ENCODE peak calls at places on chromosomes 3 and 15, in nine cellular contexts. L is vagina, R is stomach, M is GM23338, I is sigmoid colon, V is transverse colon, G is Panc1, D is GM12878, X is K562. F is an unnamed sample.
A peak's percentile ranks its signal among the peaks of the same experiment; 100 is the strongest.

GRCh38 chr15:67824900-67825879 is at the start of gene SKOR1:
- DNase-seq in L (no peak), R (no peak), M (peak; percentile 90), I (peak; percentile 57), V (no peak), G (no peak), D (no peak), X (no peak), F (no peak)

GRCh38 chr3:179272385-179272784 is 21.5 kb upstream of the KCNMB3 start:
- DNase-seq in L (no peak), R (no peak), M (no peak), I (no peak), V (no peak), G (no peak), D (no peak), X (no peak), F (no peak)

GRCh38 chr3:22922317-22922716 is 280.8 kb upstream of the UBE2E2 start:
- DNase-seq in L (no peak), R (no peak), M (peak; percentile 64), I (no peak), V (no peak), G (no peak), D (no peak), X (no peak), F (no peak)

GRCh38 chr3:44989141-44989540 is 13.1 kb downstream of the EXOSC7 start:
- DNase-seq in L (no peak), R (no peak), M (peak; percentile 12), I (no peak), V (no peak), G (no peak), D (no peak), X (no peak), F (no peak)

GRCh38 chr3:151327571-151328198 is 1.7 kb downstream of the P2RY13 start:
- DNase-seq in L (no peak), R (no peak), M (peak; percentile 51), I (no peak), V (no peak), G (no peak), D (no peak), X (no peak), F (no peak)

GRCh38 chr3:30915782-30916181 is 21.3 kb upstream of the GADL1 start:
- DNase-seq in L (no peak), R (no peak), M (no peak), I (no peak), V (no peak), G (no peak), D (no peak), X (no peak), F (no peak)

GRCh38 chr3:146371902-146372301 is 97.5 kb downstream of the PLSCR2 start:
- DNase-seq in L (no peak), R (no peak), M (no peak), I (no peak), V (no peak), G (no peak), D (no peak), X (no peak), F (no peak)

GRCh38 chr15:40582726-40583246 is 11.3 kb upstream of the KNL1 start:
- DNase-seq in L (no peak), R (no peak), M (peak; percentile 77), I (no peak), V (no peak), G (no peak), D (no peak), X (peak; percentile 68), F (no peak)

GRCh38 chr3:125213946-125214542 is 1.5 kb upstream of the SLC12A8 start:
- DNase-seq in L (no peak), R (no peak), M (peak; percentile 72), I (no peak), V (no peak), G (no peak), D (no peak), X (no peak), F (no peak)

GRCh38 chr15:40928351-40928974 is 677 bp upstream of the DLL4 start:
- DNase-seq in L (no peak), R (no peak), M (peak; percentile 88), I (no peak), V (peak; percentile 67), G (no peak), D (no peak), X (peak; percentile 46), F (no peak)

GRCh38 chr15:77576538-77576937 is 56.2 kb downstream of the LINGO1 start:
- DNase-seq in L (no peak), R (no peak), M (no peak), I (no peak), V (no peak), G (no peak), D (no peak), X (no peak), F (no peak)

GRCh38 chr3:170907519-170908234 is 760 bp downstream of the EIF5A2 start:
- DNase-seq in L (no peak), R (no peak), M (no peak), I (peak; percentile 65), V (no peak), G (no peak), D (no peak), X (peak; percentile 44), F (no peak)

GRCh38 chr3:157384526-157384925 is 52.1 kb upstream of the PTX3 start:
- DNase-seq in L (no peak), R (no peak), M (no peak), I (no peak), V (no peak), G (no peak), D (no peak), X (no peak), F (no peak)
- TF ChIP-seq POLR2AphosphoS5 in L (no peak), R (no peak), M (no peak), I (no peak), V (no peak), G (no peak), D (no peak), X (no peak), F (no peak)

GRCh38 chr15:45187578-45187893 is 230 bp downstream of the SHF start:
- DNase-seq in L (no peak), R (no peak), M (no peak), I (no peak), V (no peak), G (no peak), D (no peak), X (no peak), F (no peak)

GRCh38 chr15:45185069-45185779 is 2.5 kb downstream of the SHF start:
- DNase-seq in L (no peak), R (no peak), M (no peak), I (no peak), V (no peak), G (no peak), D (no peak), X (no peak), F (no peak)

GRCh38 chr15:45186771-45187577 is 792 bp downstream of the SHF start:
- DNase-seq in L (no peak), R (no peak), M (peak; percentile 74), I (no peak), V (no peak), G (no peak), D (no peak), X (no peak), F (no peak)

GRCh38 chr15:45185903-45186770 is 1.6 kb downstream of the SHF start:
- DNase-seq in L (no peak), R (no peak), M (no peak), I (no peak), V (no peak), G (no peak), D (no peak), X (no peak), F (no peak)

GRCh38 chr15:45187894-45188830 is at the start of gene SHF:
- DNase-seq in L (no peak), R (peak; percentile 65), M (peak; percentile 75), I (peak; percentile 91), V (peak; percentile 71), G (no peak), D (no peak), X (peak; percentile 50), F (no peak)
- TF ChIP-seq POLR2AphosphoS5 in L (no peak), R (no peak), M (peak; percentile 74), I (peak; percentile 82), V (no peak), G (no peak), D (peak; percentile 89), X (no peak), F (peak; percentile 46)

DNA sequence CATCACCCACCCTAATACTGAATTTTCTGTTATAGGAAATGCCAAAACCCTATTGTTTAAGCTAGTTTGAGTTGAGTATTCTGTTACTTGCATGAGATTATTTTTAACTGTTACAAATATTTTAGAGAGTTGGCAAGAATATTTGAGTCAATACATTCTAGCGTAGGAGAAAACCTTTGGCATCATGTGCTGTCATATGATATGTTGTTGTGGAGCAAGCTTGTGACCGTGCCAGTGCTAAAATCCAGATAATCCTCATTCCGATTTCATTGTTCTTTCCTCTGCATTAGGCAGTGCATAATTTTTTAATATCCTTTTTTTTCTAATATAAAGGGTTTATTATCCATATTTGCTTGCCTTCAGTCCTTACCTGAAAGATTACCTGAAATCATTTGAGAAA is 168.0 kb upstream of the GMNC start:
- DNase-seq in L (no peak), R (no peak), M (no peak), I (no peak), V (no peak), G (no peak), D (no peak), X (no peak), F (no peak)
- TF ChIP-seq POLR2AphosphoS5 in L (no peak), R (no peak), M (no peak), I (no peak), V (no peak), G (no peak), D (no peak), X (no peak), F (no peak)

DNA sequence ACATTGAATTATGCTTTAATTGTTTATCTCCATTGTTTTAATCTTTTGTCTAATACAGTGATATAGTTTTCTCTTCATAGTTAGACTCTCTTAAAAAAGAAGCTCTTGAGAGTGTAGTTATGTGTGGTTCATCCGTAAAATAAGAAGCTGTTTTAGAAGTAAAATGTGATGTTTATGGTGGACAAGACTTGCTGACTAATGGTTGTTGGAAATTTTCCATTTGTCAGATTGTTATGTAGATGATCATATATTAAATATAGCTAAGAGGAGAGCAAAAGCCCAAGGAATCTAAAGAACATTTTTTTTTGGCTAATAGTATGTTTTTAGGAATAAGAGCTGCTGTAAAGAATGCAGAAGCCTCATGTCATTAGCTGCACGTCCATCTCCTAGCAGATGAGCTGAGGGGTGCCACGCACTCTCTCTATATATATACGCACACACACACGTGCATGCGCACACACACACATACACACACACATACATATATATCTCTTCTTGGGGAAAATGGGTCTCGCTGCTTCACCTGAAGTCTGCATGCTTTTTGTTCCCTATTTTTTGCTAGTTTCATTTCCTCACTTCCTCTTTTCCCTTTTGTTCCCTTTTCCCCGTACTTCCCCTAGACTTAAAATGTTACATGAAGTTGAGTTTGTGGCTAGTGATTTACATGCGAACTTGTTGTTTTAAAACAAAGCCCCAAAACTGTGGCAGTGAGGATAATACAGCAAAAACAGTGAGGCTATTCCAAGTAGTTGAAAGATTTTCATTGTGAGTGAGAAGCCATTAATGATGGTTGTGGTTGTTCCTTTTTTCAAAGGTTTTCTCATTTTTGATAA is 107.8 kb downstream of the MBNL1 start:
- DNase-seq in L (no peak), R (no peak), M (no peak), I (no peak), V (peak; percentile 26), G (no peak), D (peak; percentile 97), X (peak; percentile 45), F (no peak)
- TF ChIP-seq POLR2AphosphoS5 in L (no peak), R (no peak), M (no peak), I (no peak), V (no peak), G (no peak), D (peak; percentile 97), X (no peak), F (no peak)

GRCh38 chr15:98647026-98647773 is 1.1 kb upstream of the IGF1R start:
- DNase-seq in L (no peak), R (peak; percentile 66), M (peak; percentile 90), I (peak; percentile 89), V (peak; percentile 78), G (peak; percentile 42), D (no peak), X (peak; percentile 67), F (no peak)
- TF ChIP-seq POLR2AphosphoS5 in L (peak; percentile 10), R (no peak), M (peak; percentile 66), I (peak; percentile 16), V (no peak), G (no peak), D (no peak), X (no peak), F (peak; percentile 53)